ENCODE peak calls at places on chromosome X, in four cellular contexts. One of them, this sample, is unnamed. For H3K4me1, the result is how much of the 10 kb centered on the place peaks cover.

GRCh38 chrX:25158635-25159034 is 142.9 kb upstream of the ARX start:
- DNase-seq in upper lobe of right lung: no peak
- DNase-seq in PC-3: no peak
- DNase-seq in heart left ventricle: no peak
- DNase-seq in this sample: no peak

GRCh38 chrX:50814701-50815476 is 895 bp upstream of the SHROOM4 start:
- DNase-seq in upper lobe of right lung: no peak
- DNase-seq in PC-3: peak
- DNase-seq in heart left ventricle: no peak
- DNase-seq in this sample: peak

GRCh38 chrX:1679238-1679637 is 64.4 kb downstream of the ASMT start:
- DNase-seq in upper lobe of right lung: no peak
- DNase-seq in PC-3: no peak
- DNase-seq in heart left ventricle: no peak
- DNase-seq in this sample: no peak

GRCh38 chrX:53320543-53321215 is 39.3 kb upstream of the IQSEC2 start:
- DNase-seq in upper lobe of right lung: peak
- DNase-seq in PC-3: no peak
- DNase-seq in heart left ventricle: no peak
- DNase-seq in this sample: no peak

GRCh38 chrX:97685753-97686152 is 802.0 kb downstream of the RPA4 start:
- DNase-seq in upper lobe of right lung: no peak
- DNase-seq in PC-3: peak
- DNase-seq in heart left ventricle: no peak
- DNase-seq in this sample: no peak

GRCh38 chrX:150203249-150203647 is 159.9 kb upstream of the MAMLD1 start:
- DNase-seq in upper lobe of right lung: no peak
- DNase-seq in PC-3: no peak
- DNase-seq in heart left ventricle: no peak
- DNase-seq in this sample: no peak

GRCh38 chrX:41245641-41246040 is 88.3 kb upstream of the DDX3X start:
- DNase-seq in upper lobe of right lung: no peak
- DNase-seq in PC-3: no peak
- DNase-seq in heart left ventricle: no peak
- DNase-seq in this sample: no peak

GRCh38 chrX:130444641-130445336 is 43.0 kb downstream of the RBMX2 start:
- DNase-seq in upper lobe of right lung: no peak
- DNase-seq in PC-3: no peak
- DNase-seq in heart left ventricle: no peak
- DNase-seq in this sample: no peak

GRCh38 chrX:9983463-9983862 is 16.3 kb downstream of the CLDN34 start:
- DNase-seq in upper lobe of right lung: no peak
- DNase-seq in PC-3: no peak
- DNase-seq in heart left ventricle: no peak
- DNase-seq in this sample: no peak

GRCh38 chrX:1442724-1443367 is 9.9 kb downstream of the ASMTL start:
- DNase-seq in upper lobe of right lung: peak
- DNase-seq in PC-3: no peak
- DNase-seq in heart left ventricle: peak
- DNase-seq in this sample: peak

GRCh38 chrX:136525738-136526606 is 6.0 kb upstream of the VGLL1 start:
- DNase-seq in upper lobe of right lung: no peak
- DNase-seq in PC-3: peak
- DNase-seq in heart left ventricle: peak
- DNase-seq in this sample: peak

GRCh38 chrX:43269201-43269600 is 386.9 kb upstream of the MAOA start:
- DNase-seq in upper lobe of right lung: no peak
- DNase-seq in PC-3: peak
- DNase-seq in heart left ventricle: no peak
- DNase-seq in this sample: no peak

GRCh38 chrX:48071064-48071985 is at the start of gene ZNF630:
- DNase-seq in upper lobe of right lung: peak
- DNase-seq in PC-3: peak
- DNase-seq in heart left ventricle: peak
- DNase-seq in this sample: peak

GRCh38 chrX:141214216-141214615 is 28.1 kb downstream of the SPANXC start:
- DNase-seq in upper lobe of right lung: no peak
- DNase-seq in PC-3: no peak
- DNase-seq in heart left ventricle: no peak
- DNase-seq in this sample: no peak

GRCh38 chrX:9871871-9872270 is 85.6 kb downstream of the SHROOM2 start:
- DNase-seq in upper lobe of right lung: no peak
- DNase-seq in PC-3: peak
- DNase-seq in heart left ventricle: no peak
- DNase-seq in this sample: no peak

GRCh38 chrX:15483897-15484296 is 9.2 kb downstream of the PIR start:
- DNase-seq in upper lobe of right lung: no peak
- DNase-seq in PC-3: no peak
- DNase-seq in heart left ventricle: no peak
- DNase-seq in this sample: no peak
- H3K27ac ChIP-seq in upper lobe of right lung: no peak
- H3K27ac ChIP-seq in PC-3: no peak
- H3K27ac ChIP-seq in heart left ventricle: no peak
- H3K27ac ChIP-seq in this sample: no peak

GRCh38 chrX:111386884-111387283 is 25.1 kb downstream of the DCX start:
- DNase-seq in upper lobe of right lung: no peak
- DNase-seq in PC-3: no peak
- DNase-seq in heart left ventricle: no peak
- DNase-seq in this sample: no peak
- H3K4me3 ChIP-seq in upper lobe of right lung: no peak
- H3K4me3 ChIP-seq in PC-3: no peak
- H3K4me3 ChIP-seq in heart left ventricle: no peak
- H3K4me3 ChIP-seq in this sample: no peak

GRCh38 chrX:71541546-71542022 is 8.7 kb downstream of the OGT start:
- DNase-seq in upper lobe of right lung: no peak
- DNase-seq in PC-3: peak
- DNase-seq in heart left ventricle: no peak
- DNase-seq in this sample: no peak

GRCh38 chrX:71543316-71543715 is 10.4 kb downstream of the OGT start:
- DNase-seq in upper lobe of right lung: no peak
- DNase-seq in PC-3: peak
- DNase-seq in heart left ventricle: no peak
- DNase-seq in this sample: no peak

GRCh38 chrX:71542411-71542810 is 9.5 kb downstream of the OGT start:
- DNase-seq in upper lobe of right lung: no peak
- DNase-seq in PC-3: peak
- DNase-seq in heart left ventricle: no peak
- DNase-seq in this sample: no peak

GRCh38 chrX:71542825-71543224 is 9.9 kb downstream of the OGT start:
- DNase-seq in upper lobe of right lung: no peak
- DNase-seq in PC-3: peak
- DNase-seq in heart left ventricle: no peak
- DNase-seq in this sample: no peak

GRCh38 chrX:71540801-71541545 is 8.1 kb downstream of the OGT start:
- DNase-seq in upper lobe of right lung: no peak
- DNase-seq in PC-3: no peak
- DNase-seq in heart left ventricle: no peak
- DNase-seq in this sample: no peak
- H3K4me1 ChIP-seq in upper lobe of right lung: under half
- H3K4me1 ChIP-seq in PC-3: half or more
- H3K4me1 ChIP-seq in heart left ventricle: half or more
- H3K4me1 ChIP-seq in this sample: half or more

GRCh38 chrX:124497386-124497785 is 151.0 kb downstream of the SH2D1A start:
- DNase-seq in upper lobe of right lung: no peak
- DNase-seq in PC-3: peak
- DNase-seq in heart left ventricle: no peak
- DNase-seq in this sample: no peak
- H3K27ac ChIP-seq in upper lobe of right lung: no peak
- H3K27ac ChIP-seq in PC-3: peak
- H3K27ac ChIP-seq in heart left ventricle: no peak
- H3K27ac ChIP-seq in this sample: no peak

GRCh38 chrX:13258052-13258444 is 61.8 kb downstream of the ATXN3L start:
- DNase-seq in upper lobe of right lung: no peak
- DNase-seq in PC-3: no peak
- DNase-seq in heart left ventricle: no peak
- DNase-seq in this sample: no peak

GRCh38 chrX:13254870-13255269 is 65.0 kb downstream of the ATXN3L start:
- DNase-seq in upper lobe of right lung: no peak
- DNase-seq in PC-3: no peak
- DNase-seq in heart left ventricle: no peak
- DNase-seq in this sample: no peak

GRCh38 chrX:13258725-13259124 is 61.1 kb downstream of the ATXN3L start:
- DNase-seq in upper lobe of right lung: no peak
- DNase-seq in PC-3: no peak
- DNase-seq in heart left ventricle: no peak
- DNase-seq in this sample: no peak

GRCh38 chrX:13257223-13258051 is 62.4 kb downstream of the ATXN3L start:
- DNase-seq in upper lobe of right lung: no peak
- DNase-seq in PC-3: no peak
- DNase-seq in heart left ventricle: no peak
- DNase-seq in this sample: no peak

GRCh38 chrX:13256562-13256961 is 63.3 kb downstream of the ATXN3L start:
- DNase-seq in upper lobe of right lung: no peak
- DNase-seq in PC-3: no peak
- DNase-seq in heart left ventricle: no peak
- DNase-seq in this sample: no peak
- H3K4me3 ChIP-seq in upper lobe of right lung: no peak
- H3K4me3 ChIP-seq in PC-3: no peak
- H3K4me3 ChIP-seq in heart left ventricle: no peak
- H3K4me3 ChIP-seq in this sample: no peak

GRCh38 chrX:153882557-153882956 is 3.4 kb downstream of the L1CAM start:
- DNase-seq in upper lobe of right lung: no peak
- DNase-seq in PC-3: no peak
- DNase-seq in heart left ventricle: peak
- DNase-seq in this sample: no peak

GRCh38 chrX:153880440-153880815 is 5.5 kb downstream of the L1CAM start:
- DNase-seq in upper lobe of right lung: no peak
- DNase-seq in PC-3: no peak
- DNase-seq in heart left ventricle: peak
- DNase-seq in this sample: no peak

GRCh38 chrX:153882086-153882498 is 3.9 kb downstream of the L1CAM start:
- DNase-seq in upper lobe of right lung: no peak
- DNase-seq in PC-3: no peak
- DNase-seq in heart left ventricle: peak
- DNase-seq in this sample: no peak

GRCh38 chrX:153879741-153880439 is 6.1 kb downstream of the L1CAM start:
- DNase-seq in upper lobe of right lung: no peak
- DNase-seq in PC-3: no peak
- DNase-seq in heart left ventricle: no peak
- DNase-seq in this sample: no peak

DNA sequence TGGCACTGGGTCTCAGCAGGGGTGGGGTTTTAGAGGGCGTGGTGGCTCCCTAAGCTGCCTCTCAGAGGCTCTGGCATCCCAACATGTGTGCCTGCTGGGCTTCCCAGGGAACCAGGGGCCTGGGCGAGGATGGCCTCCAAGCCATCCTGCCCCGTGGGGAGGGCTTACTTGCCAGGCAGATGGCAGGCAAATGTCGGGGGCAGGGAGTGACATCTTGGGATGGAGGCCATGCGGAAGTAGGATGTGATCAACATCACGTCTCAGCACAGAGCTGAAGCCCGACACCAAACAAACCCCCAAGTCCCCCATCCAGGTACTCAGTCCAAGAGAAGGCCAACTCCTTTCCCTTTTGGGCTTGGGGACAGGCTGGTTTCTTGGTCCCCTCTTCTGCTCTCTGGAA is 4.7 kb downstream of the L1CAM start:
- DNase-seq in upper lobe of right lung: no peak
- DNase-seq in PC-3: no peak
- DNase-seq in heart left ventricle: peak
- DNase-seq in this sample: no peak
- H3K4me1 ChIP-seq in upper lobe of right lung: under half
- H3K4me1 ChIP-seq in PC-3: under half
- H3K4me1 ChIP-seq in heart left ventricle: under half
- H3K4me1 ChIP-seq in this sample: under half

DNA sequence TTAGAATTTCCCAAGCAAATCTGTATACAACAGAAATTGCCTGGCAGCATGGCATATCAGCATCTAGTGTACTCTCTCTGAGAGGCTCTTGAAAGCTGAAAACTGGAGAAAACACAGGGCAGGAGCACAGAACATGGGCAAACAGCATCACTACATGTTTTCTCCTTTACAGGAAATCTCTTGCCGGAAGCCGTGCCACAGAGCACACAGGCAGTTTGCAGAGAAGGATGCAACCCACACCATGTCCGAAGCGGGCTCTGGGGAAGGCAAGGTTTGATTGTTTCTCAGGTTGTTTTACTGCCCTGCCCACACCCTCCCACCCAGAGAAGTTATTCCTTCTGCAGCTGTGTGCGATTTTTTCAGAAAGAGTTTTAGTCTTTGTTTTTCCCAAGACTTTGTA is 41.1 kb upstream of the FAM9C start:
- DNase-seq in upper lobe of right lung: no peak
- DNase-seq in PC-3: no peak
- DNase-seq in heart left ventricle: no peak
- DNase-seq in this sample: no peak
- H3K27ac ChIP-seq in upper lobe of right lung: peak
- H3K27ac ChIP-seq in PC-3: no peak
- H3K27ac ChIP-seq in heart left ventricle: no peak
- H3K27ac ChIP-seq in this sample: no peak

DNA sequence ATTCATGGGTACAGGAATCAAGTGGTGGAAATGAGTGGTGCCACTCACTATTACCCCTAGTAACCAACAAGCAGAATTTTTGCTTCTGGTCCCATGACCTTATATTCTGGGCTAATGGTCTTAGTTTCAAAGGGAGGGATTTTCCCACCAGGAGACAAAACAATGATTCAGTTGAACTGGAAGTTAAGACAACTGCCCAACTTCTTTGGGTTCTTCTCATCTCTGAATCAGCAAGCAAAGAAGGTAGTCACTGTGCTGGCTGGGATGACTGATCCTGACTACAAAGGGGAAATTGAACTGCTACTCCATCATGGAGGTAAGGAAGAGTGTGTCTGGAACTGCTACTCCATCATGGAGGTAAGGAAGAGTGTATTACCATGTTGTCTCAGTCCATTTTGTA is 87.2 kb downstream of the IL13RA2 start:
- DNase-seq in upper lobe of right lung: no peak
- DNase-seq in PC-3: no peak
- DNase-seq in heart left ventricle: no peak
- DNase-seq in this sample: no peak
- H3K4me3 ChIP-seq in upper lobe of right lung: no peak
- H3K4me3 ChIP-seq in PC-3: no peak
- H3K4me3 ChIP-seq in heart left ventricle: no peak
- H3K4me3 ChIP-seq in this sample: no peak

DNA sequence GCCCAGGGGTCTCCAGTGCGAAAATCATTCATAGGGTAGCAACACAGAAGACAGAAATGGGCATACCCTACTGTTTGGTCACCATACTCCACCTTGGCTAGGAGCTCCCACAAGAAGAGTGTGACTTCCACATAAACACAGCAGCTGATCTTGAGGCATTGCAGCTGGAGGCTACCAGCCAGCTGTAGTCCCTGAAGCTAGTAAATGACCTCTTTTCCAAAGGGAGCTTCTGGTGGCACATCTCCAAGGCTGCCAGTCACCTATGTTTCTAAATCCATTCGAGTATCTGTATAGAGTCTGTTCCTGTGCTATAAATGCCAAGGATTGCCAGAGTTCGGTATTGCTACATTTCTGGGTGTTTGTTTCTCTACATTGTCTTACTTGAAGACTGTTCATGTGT is 21.3 kb upstream of the PNPLA4 start:
- DNase-seq in upper lobe of right lung: no peak
- DNase-seq in PC-3: no peak
- DNase-seq in heart left ventricle: no peak
- DNase-seq in this sample: no peak
- H3K4me1 ChIP-seq in upper lobe of right lung: under half
- H3K4me1 ChIP-seq in PC-3: under half
- H3K4me1 ChIP-seq in heart left ventricle: under half
- H3K4me1 ChIP-seq in this sample: under half

This sample was measured in tibial artery.